ENCODE peak calls at places on chromosomes 7 and 10, in eight cellular contexts. W is right lobe of liver, K is NCI-H1092 treated with DMSO at 0.1 percent for 48 hours, G is EH, L is posterior cingulate gyrus, S is non-pigmented ciliary epithelial cell, M is Panc1, A is NCI-H460. E is an unnamed sample.
A peak's percentile ranks its signal among the peaks of the same experiment; 100 is the strongest.

GRCh38 chr7:149624006-149624405 is 126.4 kb upstream of the ZNF746 start:
- DNase-seq in W (no peak), K (no peak), G (peak; percentile 23), L (no peak), S (no peak), M (no peak), A (no peak), E (peak; percentile 38)

GRCh38 chr7:69728299-69728698 is 130.0 kb downstream of the AUTS2 start:
- DNase-seq in W (no peak), K (no peak), G (no peak), L (no peak), S (no peak), M (no peak), A (no peak), E (no peak)

GRCh38 chr7:148856035-148856881 is 27.8 kb downstream of the EZH2 start:
- DNase-seq in W (no peak), K (peak; percentile 13), G (peak; percentile 38), L (no peak), S (no peak), M (peak; percentile 43), A (peak; percentile 36), E (no peak)

GRCh38 chr10:62121197-62121550 is 147.5 kb downstream of the RTKN2 start:
- DNase-seq in W (no peak), K (no peak), G (no peak), L (no peak), S (no peak), M (no peak), A (no peak), E (no peak)

GRCh38 chr7:1275685-1276424 is 43.2 kb downstream of the UNCX start:
- DNase-seq in W (no peak), K (no peak), G (no peak), L (no peak), S (no peak), M (no peak), A (no peak), E (peak; percentile 47)

GRCh38 chr10:50367732-50368131 is 116.4 kb upstream of the ASAH2 start:
- DNase-seq in W (no peak), K (no peak), G (peak; percentile 54), L (no peak), S (no peak), M (no peak), A (peak; percentile 15), E (no peak)

GRCh38 chr10:91549296-91549695 is 83.6 kb downstream of the PPP1R3C start:
- DNase-seq in W (no peak), K (no peak), G (no peak), L (no peak), S (no peak), M (no peak), A (no peak), E (no peak)

GRCh38 chr7:44769381-44770209 is 20.9 kb downstream of the ZMIZ2 start:
- DNase-seq in W (no peak), K (no peak), G (peak; percentile 75), L (no peak), S (no peak), M (no peak), A (peak; percentile 35), E (no peak)

GRCh38 chr10:23310443-23310842 is 34.2 kb downstream of the C10orf67 start:
- DNase-seq in W (no peak), K (no peak), G (peak; percentile 58), L (no peak), S (no peak), M (no peak), A (no peak), E (no peak)

GRCh38 chr10:71396714-71397339 is at the start of gene CDH23:
- DNase-seq in W (peak; percentile 76), K (peak; percentile 35), G (peak; percentile 5), L (no peak), S (no peak), M (no peak), A (no peak), E (peak; percentile 36)

GRCh38 chr10:86813101-86813500 is 56.7 kb downstream of the BMPR1A start:
- DNase-seq in W (no peak), K (no peak), G (peak; percentile 48), L (no peak), S (no peak), M (no peak), A (no peak), E (no peak)

GRCh38 chr10:50554995-50555568 is 68.7 kb downstream of the SGMS1 start:
- DNase-seq in W (no peak), K (no peak), G (peak; percentile 60), L (no peak), S (no peak), M (no peak), A (peak; percentile 20), E (no peak)

GRCh38 chr10:80870282-80870681 is 332.6 kb downstream of the SH2D4B start:
- DNase-seq in W (no peak), K (no peak), G (no peak), L (no peak), S (no peak), M (no peak), A (no peak), E (no peak)

GRCh38 chr10:34160595-34160994 is 654.5 kb downstream of the PARD3 start:
- DNase-seq in W (no peak), K (no peak), G (no peak), L (no peak), S (no peak), M (no peak), A (no peak), E (no peak)

GRCh38 chr10:114337510-114338462 is 66.5 kb downstream of the AFAP1L2 start:
- DNase-seq in W (no peak), K (no peak), G (no peak), L (no peak), S (no peak), M (no peak), A (no peak), E (no peak)

GRCh38 chr10:49606981-49607535 is 3.1 kb upstream of the SLC18A3 start:
- DNase-seq in W (peak; percentile 64), K (no peak), G (peak; percentile 91), L (peak; percentile 25), S (peak; percentile 40), M (no peak), A (peak; percentile 41), E (peak; percentile 27)

GRCh38 chr10:71011141-71011540 is 122.8 kb upstream of the PCBD1 start:
- DNase-seq in W (no peak), K (no peak), G (no peak), L (no peak), S (no peak), M (no peak), A (no peak), E (no peak)

GRCh38 chr10:128268015-128268722 is 141.9 kb upstream of the MKI67 start:
- DNase-seq in W (no peak), K (peak; percentile 41), G (no peak), L (peak; percentile 28), S (no peak), M (no peak), A (peak; percentile 40), E (no peak)

GRCh38 chr7:135800560-135800959 is 51.9 kb upstream of the FAM180A start:
- DNase-seq in W (no peak), K (no peak), G (no peak), L (no peak), S (no peak), M (no peak), A (no peak), E (no peak)

GRCh38 chr10:93921338-93921737 is 27.6 kb downstream of the SLC35G1 start:
- DNase-seq in W (no peak), K (no peak), G (no peak), L (no peak), S (no peak), M (no peak), A (peak; percentile 29), E (no peak)

GRCh38 chr7:92508949-92509348 is 19.4 kb downstream of the PEX1 start:
- DNase-seq in W (no peak), K (no peak), G (no peak), L (no peak), S (no peak), M (no peak), A (no peak), E (no peak)

GRCh38 chr10:96511044-96511945 is 2.4 kb downstream of the TLL2 start:
- DNase-seq in W (no peak), K (peak; percentile 2), G (peak; percentile 34), L (no peak), S (no peak), M (peak; percentile 48), A (peak; percentile 44), E (peak; percentile 34)

GRCh38 chr10:29450405-29450804 is 161.5 kb downstream of the LYZL1 start:
- DNase-seq in W (no peak), K (no peak), G (no peak), L (no peak), S (no peak), M (no peak), A (no peak), E (no peak)

GRCh38 chr10:102275343-102275742 is 30.0 kb downstream of the GBF1 start:
- DNase-seq in W (no peak), K (no peak), G (no peak), L (no peak), S (no peak), M (no peak), A (no peak), E (no peak)

GRCh38 chr10:34736976-34737771 is 77.9 kb downstream of the PARD3 start:
- DNase-seq in W (peak; percentile 50), K (no peak), G (no peak), L (no peak), S (no peak), M (no peak), A (no peak), E (no peak)

GRCh38 chr7:52260046-52260665 is 775.3 kb upstream of the POM121L12 start:
- DNase-seq in W (no peak), K (no peak), G (no peak), L (no peak), S (no peak), M (no peak), A (no peak), E (no peak)

GRCh38 chr7:105661625-105662024 is 80.3 kb upstream of the EFCAB10 start:
- DNase-seq in W (peak; percentile 76), K (peak; percentile 14), G (no peak), L (no peak), S (no peak), M (no peak), A (no peak), E (no peak)

GRCh38 chr7:139016931-139017511 is 18.8 kb downstream of the ZC3HAV1L start:
- DNase-seq in W (peak; percentile 68), K (peak; percentile 66), G (peak; percentile 71), L (peak; percentile 50), S (no peak), M (peak; percentile 66), A (peak; percentile 68), E (peak; percentile 57)

GRCh38 chr7:25803117-25803887 is 348.7 kb upstream of the NFE2L3 start:
- DNase-seq in W (no peak), K (no peak), G (no peak), L (no peak), S (no peak), M (no peak), A (no peak), E (no peak)

GRCh38 chr7:150428671-150429451 is 21.6 kb upstream of the GIMAP8 start:
- DNase-seq in W (peak; percentile 45), K (peak; percentile 40), G (peak; percentile 90), L (no peak), S (no peak), M (no peak), A (no peak), E (no peak)